ENCODE peak calls at places on chromosome 21, in five cellular contexts. V is naive thymus-derived CD4-positive, alpha-beta T cell; J is activated CD4-positive, alpha-beta T cell treated with anti-CD3 and anti-CD28 coated beads, Interleukin-2, amount 50 U/mL, for 4 hours; F is stimulated activated CD4-positive, alpha-beta T cell treated with anti-CD3 and anti-CD28 coated beads, Interleukin-4, amount 100 ng/mL, for 24 hours; W is HFFc6. K is an unnamed sample.

GRCh38 chr21:42929969-42930368 is 4.5 kb upstream of the ERVH48-1 start:
- DNase-seq in V (no peak), J (no peak), F (no peak), W (no peak), K (no peak)

GRCh38 chr21:29163381-29164115 is 33.1 kb downstream of the MAP3K7CL start:
- DNase-seq in V (no peak), J (no peak), F (no peak), W (no peak), K (no peak)

GRCh38 chr21:39311164-39311563 is 2.3 kb downstream of the BRWD1 start:
- DNase-seq in V (no peak), J (no peak), F (no peak), W (no peak), K (no peak)

GRCh38 chr21:16370176-16370575 is 640.4 kb downstream of the USP25 start:
- DNase-seq in V (no peak), J (no peak), F (no peak), W (no peak), K (no peak)

GRCh38 chr21:38989097-38989744 is 183.5 kb downstream of the ETS2 start:
- DNase-seq in V (no peak), J (no peak), F (no peak), W (no peak), K (no peak)

GRCh38 chr21:42564561-42564971 is 50.9 kb downstream of the SLC37A1 start:
- DNase-seq in V (no peak), J (no peak), F (no peak), W (no peak), K (no peak)

GRCh38 chr21:36494557-36494956 is 14.6 kb upstream of the CLDN14 start:
- DNase-seq in V (no peak), J (no peak), F (no peak), W (no peak), K (no peak)

GRCh38 chr21:38645282-38645681 is 147.0 kb upstream of the ERG start:
- DNase-seq in V (no peak), J (no peak), F (no peak), W (peak; percentile 94), K (no peak)

GRCh38 chr21:15826147-15826780 is 96.5 kb downstream of the USP25 start:
- DNase-seq in V (peak; percentile 31), J (no peak), F (peak; percentile 22), W (peak; percentile 17), K (peak; percentile 10)